ENCODE peak calls at places on chromosome 3, in nine cellular contexts. R, E, B, Z, D, C, Q, W and A are unnamed samples.

GRCh38 chr3:177201707-177202397 is 4.6 kb upstream of the TBL1XR1 start:
- DNase-seq in C (no peak), B (no peak), Q (no peak), D (no peak), E (peak; percentile 96), W (no peak), R (no peak), Z (no peak), A (peak; percentile 32)

GRCh38 chr3:143865302-143865701 is 17.0 kb upstream of the SLC9A9 start:
- DNase-seq in C (no peak), W (no peak), Z (peak; percentile 20), R (no peak), B (no peak), D (no peak), Q (no peak), E (peak; percentile 67), A (no peak)

GRCh38 chr3:60399295-60399694 is 852.0 kb downstream of the FHIT start:
- DNase-seq in B (peak; percentile 4), W (no peak), R (no peak), C (no peak), D (peak; percentile 69), E (no peak), Z (no peak), Q (no peak), A (no peak)

GRCh38 chr3:120864541-120864940 is 43.5 kb upstream of the STXBP5L start:
- DNase-seq in D (peak; percentile 41), E (no peak), B (no peak), Z (no peak), C (no peak), R (no peak), Q (no peak), W (no peak), A (no peak)

GRCh38 chr3:2198880-2199279 is 100.2 kb downstream of the CNTN4 start:
- DNase-seq in B (no peak), W (no peak), E (no peak), C (no peak), R (no peak), Q (no peak), Z (no peak), D (no peak), A (no peak)

GRCh38 chr3:18789734-18790133 is 358.6 kb upstream of the KCNH8 start:
- DNase-seq in Q (no peak), E (no peak), D (no peak), R (no peak), Z (no peak), B (no peak), W (no peak), C (no peak), A (no peak)

GRCh38 chr3:123641084-123641462 is 56.2 kb upstream of the HACD2 start:
- DNase-seq in D (no peak), R (no peak), Q (no peak), C (no peak), Z (no peak), B (no peak), E (no peak), W (no peak), A (no peak)

GRCh38 chr3:190862209-190863118 is at the start of gene GMNC:
- DNase-seq in D (peak; percentile 84), B (peak; percentile 63), E (peak; percentile 68), R (peak; percentile 57), Z (peak; percentile 54), W (peak; percentile 92), C (no peak), Q (no peak), A (peak; percentile 62)

GRCh38 chr3:188559069-188559410 is 405.1 kb downstream of the LPP start:
- DNase-seq in D (no peak), E (no peak), Q (no peak), Z (peak; percentile 55), R (no peak), W (no peak), C (no peak), B (no peak), A (no peak)

GRCh38 chr3:173719585-173719984 is 322.0 kb downstream of the NLGN1 start:
- DNase-seq in C (no peak), Z (no peak), R (no peak), Q (no peak), D (no peak), W (no peak), B (no peak), E (no peak), A (no peak)

GRCh38 chr3:61699622-61700021 is 138.3 kb downstream of the PTPRG start:
- DNase-seq in B (peak; percentile 35), W (no peak), Q (no peak), E (no peak), D (peak; percentile 22), Z (no peak), R (no peak), C (no peak), A (no peak)

GRCh38 chr3:100159564-100160153 is 45.4 kb upstream of the FILIP1L start:
- DNase-seq in D (no peak), W (no peak), C (no peak), E (peak; percentile 68), B (no peak), Z (peak; percentile 80), R (no peak), Q (no peak), A (no peak)

GRCh38 chr3:30989266-30989799 is 94.9 kb upstream of the GADL1 start:
- DNase-seq in Z (no peak), W (no peak), Q (no peak), R (no peak), D (no peak), B (no peak), C (no peak), E (no peak), A (no peak)

GRCh38 chr3:46549408-46549904 is 16.6 kb downstream of the LRRC2 start:
- DNase-seq in D (no peak), Q (no peak), W (no peak), E (no peak), B (no peak), Z (no peak), C (no peak), R (no peak), A (no peak)